ENCODE peak calls at places on chromosomes 5 and 9, in seven cellular contexts. O is brain microvascular endothelial cell; E is Peyer's patch; Z is SW 1271; M is EL; W is H7; A is CD4-positive, alpha-beta memory T cell. H is an unnamed sample.

GRCh38 chr5:33726422-33727165 is 165.2 kb downstream of the ADAMTS12 start:
- DNase-seq in Z (no peak), O (peak; percentile 24), M (peak; percentile 55), A (no peak), W (no peak), E (no peak), H (no peak)

GRCh38 chr9:134864821-134865190 is 15.8 kb upstream of the FCN2 start:
- DNase-seq in Z (no peak), M (no peak), A (no peak), E (no peak), W (no peak), O (no peak), H (no peak)

GRCh38 chr9:77271023-77271690 is 93.8 kb downstream of the VPS13A start:
- DNase-seq in Z (no peak), W (no peak), O (no peak), M (no peak), E (no peak), A (no peak), H (no peak)

GRCh38 chr9:14283276-14283675 is 30.7 kb downstream of the NFIB start:
- DNase-seq in M (peak; percentile 3), Z (no peak), A (no peak), W (no peak), O (no peak), E (no peak), H (no peak)

GRCh38 chr9:90972057-90972456 is 170.4 kb downstream of the SYK start:
- DNase-seq in Z (no peak), W (no peak), M (no peak), O (no peak), E (no peak), A (no peak), H (no peak)

GRCh38 chr5:60410427-60410826 is 289.5 kb downstream of the DEPDC1B start:
- DNase-seq in A (no peak), E (no peak), W (no peak), O (peak; percentile 5), M (peak; percentile 6), Z (no peak), H (no peak)

GRCh38 chr5:121962943-121963342 is 1.2 kb downstream of the SRFBP1 start:
- DNase-seq in W (no peak), M (peak; percentile 26), Z (no peak), A (peak; percentile 4), E (no peak), O (no peak), H (no peak)

GRCh38 chr5:78597068-78597857 is 51.3 kb downstream of the LHFPL2 start:
- DNase-seq in W (no peak), O (peak; percentile 76), M (peak; percentile 69), Z (no peak), E (no peak), A (no peak), H (no peak)

GRCh38 chr5:115068239-115069086 is 101.2 kb downstream of the TRIM36 start:
- DNase-seq in W (no peak), O (peak; percentile 58), A (peak; percentile 1), M (peak; percentile 61), E (no peak), Z (no peak), H (no peak)

GRCh38 chr9:125700791-125701190 is 6.2 kb downstream of the MAPKAP1 start:
- DNase-seq in O (no peak), A (no peak), E (no peak), W (peak; percentile 49), Z (no peak), M (peak; percentile 8), H (no peak)

GRCh38 chr9:109248133-109248581 is 72.7 kb downstream of the EPB41L4B start:
- DNase-seq in Z (no peak), A (no peak), M (peak; percentile 56), W (peak; percentile 45), E (no peak), O (peak; percentile 12), H (no peak)

GRCh38 chr9:126373241-126373640 is 46.6 kb downstream of the MVB12B start:
- DNase-seq in O (peak; percentile 21), Z (no peak), E (no peak), A (no peak), W (no peak), M (peak; percentile 68), H (peak; percentile 77)

GRCh38 chr9:70597886-70598285 is 183.4 kb upstream of the KLF9 start:
- DNase-seq in O (no peak), E (no peak), A (no peak), M (no peak), W (no peak), Z (no peak), H (no peak)

GRCh38 chr9:104780796-104781395 is 17.0 kb downstream of the NIPSNAP3B start:
- DNase-seq in Z (no peak), E (no peak), O (no peak), A (peak; percentile 17), M (peak; percentile 54), W (no peak), H (no peak)

GRCh38 chr9:5418481-5418880 is 19.2 kb downstream of the PLGRKT start:
- DNase-seq in M (no peak), O (no peak), A (no peak), E (no peak), Z (no peak), W (no peak), H (no peak)

GRCh38 chr5:39148983-39149534 is 70.3 kb downstream of the FYB1 start:
- DNase-seq in A (peak; percentile 58), Z (no peak), E (no peak), W (no peak), M (peak; percentile 41), O (no peak), H (no peak)

GRCh38 chr5:92574023-92574422 is 1007.0 kb downstream of the NR2F1-AS1 start:
- DNase-seq in W (no peak), Z (no peak), E (no peak), M (no peak), A (no peak), O (no peak), H (no peak)

H was measured in pulmonary artery endothelial cell.